ENCODE peak calls at places on chromosomes 6 and 20, in four cellular contexts. X is gastrocnemius medialis, S is epithelial cell of esophagus, F is RWPE1. O is an unnamed sample.

GRCh38 chr6:169292340-169293124 is 38.9 kb upstream of the THBS2 start:
- DNase-seq in X (peak), S (peak), F (peak), O (peak)

GRCh38 chr20:34874094-34874654 is 1.5 kb upstream of the GGT7 start:
- DNase-seq in X (peak), S (peak), F (peak), O (peak)

GRCh38 chr20:58131111-58131510 is 97.3 kb downstream of the ANKRD60 start:
- DNase-seq in X (no peak), S (no peak), F (no peak), O (no peak)

GRCh38 chr20:51008718-51009117 is 14.2 kb downstream of the KCNG1 start:
- DNase-seq in X (no peak), S (no peak), F (no peak), O (no peak)

GRCh38 chr6:71321344-71321743 is 32.7 kb downstream of the OGFRL1 start:
- DNase-seq in X (no peak), S (no peak), F (no peak), O (no peak)

GRCh38 chr20:37282558-37282957 is 6.9 kb upstream of the MANBAL start:
- DNase-seq in X (no peak), S (peak), F (peak), O (no peak)

GRCh38 chr6:132063738-132064137 is 112.6 kb upstream of the CCN2 start:
- DNase-seq in X (peak), S (peak), F (peak), O (no peak)

GRCh38 chr20:36856196-36856595 is 19.7 kb upstream of the TLDC2 start:
- DNase-seq in X (no peak), S (no peak), F (peak), O (no peak)

GRCh38 chr6:166489301-166490155 is 97.0 kb downstream of the RAMACL start:
- DNase-seq in X (no peak), S (no peak), F (no peak), O (peak)

GRCh38 chr20:39429716-39430115 is 467.6 kb downstream of the DHX35 start:
- DNase-seq in X (no peak), S (peak), F (no peak), O (no peak)

GRCh38 chr6:41756354-41756753 is 9.2 kb upstream of the PGC start:
- DNase-seq in X (no peak), S (no peak), F (no peak), O (no peak)

GRCh38 chr6:45607818-45608217 is 230.1 kb upstream of the SUPT3H start:
- DNase-seq in X (no peak), S (peak), F (no peak), O (no peak)

GRCh38 chr20:8953300-8953699 is 115.6 kb upstream of the PLCB4 start:
- DNase-seq in X (no peak), S (no peak), F (no peak), O (no peak)

GRCh38 chr20:59835057-59835447 is 98.4 kb downstream of the SYCP2 start:
- DNase-seq in X (no peak), S (no peak), F (no peak), O (no peak)

GRCh38 chr6:27604986-27605385 is 132.1 kb upstream of the ZNF184 start:
- DNase-seq in X (no peak), S (no peak), F (no peak), O (no peak)

GRCh38 chr20:60715172-60715571 is 536.9 kb upstream of the CDH4 start:
- DNase-seq in X (no peak), S (no peak), F (no peak), O (no peak)

GRCh38 chr6:129644567-129645015 is 65.4 kb downstream of the ARHGAP18 start:
- DNase-seq in X (no peak), S (no peak), F (no peak), O (no peak)

GRCh38 chr20:20195011-20195705 is 142.8 kb downstream of the CFAP61 start:
- DNase-seq in X (no peak), S (no peak), F (no peak), O (no peak)

GRCh38 chr20:57287901-57288300 is 21.5 kb upstream of the BMP7 start:
- DNase-seq in X (no peak), S (no peak), F (no peak), O (no peak)

GRCh38 chr6:149935668-149936067 is 6.1 kb upstream of the ULBP2 start:
- DNase-seq in X (no peak), S (no peak), F (no peak), O (no peak)

GRCh38 chr6:48068326-48069191 is 42.4 kb downstream of the PTCHD4 start:
- DNase-seq in X (no peak), S (peak), F (peak), O (no peak)